ENCODE peak calls at places on chromosomes 2 and 18, in nine cellular contexts. Y is activated effector memory CD4-positive, alpha-beta T cell treated with Interleukin-2 at 50 U/mL for 16 hours; A is A172; S is activated CD4-positive, alpha-beta T cell treated with anti-CD3 and anti-CD28 coated beads, Interleukin-2, amount 50 U/mL, for 4 hours; D is RPMI7951; V is effector memory CD8-positive, alpha-beta T cell; H is fibroblast of the aortic adventitia; M is ascending aorta; T is uterus. W is an unnamed sample.

GRCh38 chr2:26772064-26773001 is 8.2 kb downstream of the SLC35F6 start:
- DNase-seq in D (peak), S (no peak), H (peak), M (peak), A (peak), V (peak), T (peak), Y (peak), W (peak)

GRCh38 chr2:72755647-72756423 is 70.0 kb downstream of the EXOC6B start:
- DNase-seq in D (peak), S (no peak), H (peak), Y (no peak), A (peak), T (peak), M (no peak), V (no peak), W (no peak)

GRCh38 chr2:98463988-98464771 is 19.5 kb downstream of the INPP4A start:
- DNase-seq in S (no peak), M (peak), T (no peak), Y (no peak), D (no peak), A (no peak), H (no peak), V (no peak), W (no peak)

GRCh38 chr2:80028584-80028983 is 276.0 kb downstream of the LRRTM1 start:
- DNase-seq in H (no peak), T (no peak), Y (no peak), V (no peak), M (no peak), D (no peak), S (no peak), A (no peak), W (no peak)

GRCh38 chr2:122136071-122136470 is 380.6 kb downstream of the TSN start:
- DNase-seq in Y (no peak), A (no peak), S (no peak), D (peak), H (no peak), T (no peak), M (no peak), V (no peak), W (peak)

GRCh38 chr2:58734365-58734764 is 493.2 kb upstream of the FANCL start:
- DNase-seq in V (no peak), T (no peak), H (no peak), A (peak), Y (no peak), S (no peak), D (no peak), M (no peak), W (no peak)

GRCh38 chr18:79531926-79532689 is 136.4 kb downstream of the NFATC1 start:
- DNase-seq in T (peak), M (no peak), V (no peak), H (no peak), D (no peak), A (no peak), Y (no peak), S (no peak), W (no peak)

GRCh38 chr18:74419761-74420160 is 37.3 kb downstream of the DIPK1C start:
- DNase-seq in Y (no peak), A (no peak), S (no peak), V (no peak), T (no peak), D (no peak), M (no peak), H (no peak), W (no peak)

GRCh38 chr2:199973703-199974102 is 18.3 kb downstream of the MAIP1 start:
- DNase-seq in D (peak), A (peak), Y (no peak), V (no peak), S (no peak), T (no peak), H (peak), M (no peak), W (peak)

GRCh38 chr2:240462704-240463273 is 27.3 kb downstream of the GPC1 start:
- DNase-seq in D (no peak), A (no peak), M (peak), Y (no peak), T (peak), H (no peak), S (no peak), V (no peak), W (no peak)

GRCh38 chr2:84841577-84841976 is 39.3 kb downstream of the TRABD2A start:
- DNase-seq in V (no peak), H (no peak), A (no peak), D (no peak), Y (no peak), T (no peak), S (no peak), M (no peak), W (no peak)

GRCh38 chr2:121092095-121092494 is 192.9 kb downstream of the TFCP2L1 start:
- DNase-seq in D (no peak), H (no peak), A (no peak), M (no peak), T (no peak), Y (no peak), V (no peak), S (no peak), W (peak)

GRCh38 chr2:147600223-147600622 is 244.6 kb upstream of the ACVR2A start:
- DNase-seq in T (no peak), H (no peak), Y (no peak), A (no peak), D (no peak), V (no peak), M (no peak), S (no peak), W (no peak)

GRCh38 chr2:130376433-130377293 is 20.8 kb downstream of the PTPN18 start:
- DNase-seq in T (no peak), S (no peak), A (no peak), Y (no peak), D (no peak), M (peak), H (no peak), V (no peak), W (no peak)

GRCh38 chr2:188381614-188382013 is 89.9 kb downstream of the GULP1 start:
- DNase-seq in D (peak), Y (no peak), S (no peak), H (peak), A (peak), M (no peak), T (no peak), V (no peak), W (peak)

GRCh38 chr2:55618025-55618648 is 715 bp upstream of the PPP4R3B start:
- DNase-seq in T (no peak), Y (no peak), D (no peak), S (no peak), H (peak), V (no peak), M (no peak), A (peak), W (peak)

GRCh38 chr18:55588876-55589595 is 1.0 kb upstream of the TCF4 start:
- DNase-seq in A (peak), S (no peak), D (no peak), Y (no peak), T (no peak), H (no peak), V (no peak), M (no peak), W (no peak)

GRCh38 chr2:223058952-223059716 is 7.1 kb downstream of the KCNE4 start:
- DNase-seq in H (peak), Y (no peak), V (no peak), M (no peak), A (no peak), S (no peak), T (no peak), D (no peak), W (peak)

GRCh38 chr18:69974365-69974764 is 26.7 kb upstream of the CD226 start:
- DNase-seq in A (peak), V (no peak), Y (no peak), S (no peak), H (peak), D (peak), M (no peak), T (no peak), W (no peak)

GRCh38 chr2:213229814-213230213 is 54.5 kb upstream of the SPAG16 start:
- DNase-seq in A (no peak), M (no peak), Y (no peak), D (peak), S (no peak), T (no peak), H (peak), V (no peak), W (no peak)

GRCh38 chr2:145119225-145119624 is 599.3 kb upstream of the ZEB2 start:
- DNase-seq in A (no peak), H (no peak), V (no peak), T (no peak), S (no peak), Y (no peak), M (no peak), D (no peak), W (no peak)

GRCh38 chr18:49668583-49669290 is 106.9 kb downstream of the LIPG start:
- DNase-seq in A (no peak), T (peak), D (no peak), H (peak), S (no peak), V (no peak), Y (no peak), M (no peak), W (no peak)

GRCh38 chr18:23529597-23529996 is 26.3 kb downstream of the RMC1 start:
- DNase-seq in Y (no peak), S (no peak), A (peak), M (no peak), T (no peak), H (peak), D (peak), V (no peak), W (peak)

GRCh38 chr2:163312723-163313122 is 423.1 kb downstream of the FIGN start:
- DNase-seq in Y (no peak), D (no peak), V (no peak), T (no peak), M (no peak), A (no peak), S (no peak), H (peak), W (no peak)

GRCh38 chr2:64862623-64863022 is 126.6 kb upstream of the SLC1A4 start:
- DNase-seq in V (no peak), A (no peak), Y (no peak), S (no peak), D (no peak), H (no peak), T (no peak), M (no peak), W (no peak)